ENCODE peak calls at places on chromosomes 3 and 15, in four cellular contexts. One of them, this sample, is unnamed.

GRCh38 chr15:57626713-57627440 is 35.2 kb downstream of the MYZAP start:
- DNase-seq in H1: no peak
- DNase-seq in mesendoderm: no peak
- DNase-seq in IMR-90: no peak
- DNase-seq in this sample: no peak

GRCh38 chr3:57923101-57923500 is 85.1 kb upstream of the FLNB start:
- DNase-seq in H1: no peak
- DNase-seq in mesendoderm: no peak
- DNase-seq in IMR-90: no peak
- DNase-seq in this sample: no peak

GRCh38 chr3:188974856-188975611 is 196.7 kb upstream of the TPRG1 start:
- DNase-seq in H1: no peak
- DNase-seq in mesendoderm: no peak
- DNase-seq in IMR-90: peak
- DNase-seq in this sample: no peak

GRCh38 chr3:98817546-98817945 is 54.4 kb downstream of the ST3GAL6 start:
- DNase-seq in H1: no peak
- DNase-seq in mesendoderm: peak
- DNase-seq in IMR-90: peak
- DNase-seq in this sample: no peak

GRCh38 chr3:52532838-52533622 is 627 bp downstream of the NT5DC2 start:
- DNase-seq in H1: peak
- DNase-seq in mesendoderm: peak
- DNase-seq in IMR-90: no peak
- DNase-seq in this sample: peak

GRCh38 chr3:134810052-134810435 is 15.0 kb downstream of the EPHB1 start:
- DNase-seq in H1: no peak
- DNase-seq in mesendoderm: peak
- DNase-seq in IMR-90: no peak
- DNase-seq in this sample: peak

GRCh38 chr3:2156244-2156847 is 57.7 kb downstream of the CNTN4 start:
- DNase-seq in H1: peak
- DNase-seq in mesendoderm: peak
- DNase-seq in IMR-90: no peak
- DNase-seq in this sample: peak

GRCh38 chr3:133547432-133548041 is 25.9 kb upstream of the CDV3 start:
- DNase-seq in H1: no peak
- DNase-seq in mesendoderm: peak
- DNase-seq in IMR-90: peak
- DNase-seq in this sample: peak

DNA sequence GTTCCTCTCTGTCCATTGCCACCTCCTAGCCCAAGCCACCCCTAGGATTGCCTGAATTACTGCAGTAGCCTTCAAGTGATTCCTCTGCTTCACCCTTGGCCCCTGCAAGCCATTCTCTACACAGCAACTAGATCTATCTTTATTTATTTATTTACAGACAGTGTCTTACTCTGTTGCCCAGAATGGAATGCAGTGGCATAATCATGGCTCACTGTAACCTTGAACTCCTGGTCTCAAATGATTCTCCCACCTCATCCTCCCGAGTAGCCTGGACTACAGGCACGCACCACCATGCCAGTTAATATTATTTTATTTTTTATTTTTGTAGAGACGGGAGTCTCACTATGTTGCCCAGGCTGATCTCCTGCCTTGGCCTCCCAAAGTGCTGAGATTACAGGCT is 1.9 kb upstream of the JAGN1 start:
- DNase-seq in H1: no peak
- DNase-seq in mesendoderm: no peak
- DNase-seq in IMR-90: no peak
- DNase-seq in this sample: no peak
- H4K5ac ChIP-seq in H1: no peak
- H4K5ac ChIP-seq in mesendoderm: no peak
- H4K5ac ChIP-seq in IMR-90: no peak
- H4K5ac ChIP-seq in this sample: no peak

GRCh38 chr15:70246623-70247200 is 149.0 kb upstream of the TLE3 start:
- DNase-seq in H1: no peak
- DNase-seq in mesendoderm: no peak
- DNase-seq in IMR-90: no peak
- DNase-seq in this sample: no peak
- H2AK5ac ChIP-seq in H1: no peak
- H2AK5ac ChIP-seq in mesendoderm: no peak
- H2AK5ac ChIP-seq in IMR-90: no peak
- H2AK5ac ChIP-seq in this sample: no peak

DNA sequence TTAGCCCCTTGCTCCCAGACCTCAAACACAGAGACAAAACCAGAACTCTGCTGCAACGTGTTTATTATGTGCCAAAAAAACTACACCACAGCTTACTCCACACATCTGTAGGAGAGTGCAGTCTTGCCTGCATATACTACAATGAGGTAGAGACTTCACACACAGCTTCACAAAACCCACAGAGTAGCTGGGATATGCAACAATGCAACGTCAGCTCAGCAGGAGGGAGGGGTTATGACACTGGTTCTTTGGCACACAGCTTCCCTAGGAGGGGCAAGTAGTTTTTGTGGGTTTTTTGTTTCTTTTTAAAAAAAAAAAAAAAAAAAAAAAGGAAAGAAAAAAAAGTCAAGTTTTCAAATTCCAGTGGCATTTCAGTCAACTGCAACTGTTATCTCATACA is 2.9 kb upstream of the RPS17 start:
- DNase-seq in H1: no peak
- DNase-seq in mesendoderm: peak
- DNase-seq in IMR-90: peak
- DNase-seq in this sample: peak
- H3K4me2 ChIP-seq in H1: peak
- H3K4me2 ChIP-seq in mesendoderm: no peak
- H3K4me2 ChIP-seq in IMR-90: peak
- H3K4me2 ChIP-seq in this sample: peak

DNA sequence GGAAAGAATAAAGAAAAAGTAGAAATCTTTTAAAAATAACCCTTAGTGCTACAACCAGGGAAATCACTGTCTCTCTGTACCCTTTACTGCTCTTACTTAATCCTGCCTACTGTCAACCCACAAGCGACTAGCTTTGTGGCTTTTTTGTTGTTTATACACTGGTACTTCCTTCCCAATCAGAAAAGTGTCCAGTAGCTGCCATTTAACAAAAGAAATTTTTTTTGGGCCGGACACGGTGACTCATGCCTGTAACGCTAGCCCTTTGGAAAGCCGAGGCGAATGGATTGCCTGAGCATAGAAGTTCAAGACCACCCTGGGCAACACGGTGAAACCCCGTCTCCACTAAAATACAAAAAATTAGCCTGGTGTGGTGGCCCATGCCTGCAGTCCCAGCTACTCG is 13.8 kb upstream of the FAM219B start:
- DNase-seq in H1: no peak
- DNase-seq in mesendoderm: no peak
- DNase-seq in IMR-90: no peak
- DNase-seq in this sample: no peak
- H4K5ac ChIP-seq in H1: no peak
- H4K5ac ChIP-seq in mesendoderm: no peak
- H4K5ac ChIP-seq in IMR-90: no peak
- H4K5ac ChIP-seq in this sample: no peak

GRCh38 chr3:114624047-114624445 is 330.2 kb downstream of the TIGIT start:
- DNase-seq in H1: no peak
- DNase-seq in mesendoderm: no peak
- DNase-seq in IMR-90: peak
- DNase-seq in this sample: no peak

GRCh38 chr3:114622001-114622400 is 328.2 kb downstream of the TIGIT start:
- DNase-seq in H1: no peak
- DNase-seq in mesendoderm: no peak
- DNase-seq in IMR-90: peak
- DNase-seq in this sample: no peak

GRCh38 chr3:114626751-114627150 is 332.9 kb downstream of the TIGIT start:
- DNase-seq in H1: no peak
- DNase-seq in mesendoderm: no peak
- DNase-seq in IMR-90: peak
- DNase-seq in this sample: no peak

GRCh38 chr3:114623420-114624046 is 329.7 kb downstream of the TIGIT start:
- DNase-seq in H1: no peak
- DNase-seq in mesendoderm: no peak
- DNase-seq in IMR-90: no peak
- DNase-seq in this sample: no peak

DNA sequence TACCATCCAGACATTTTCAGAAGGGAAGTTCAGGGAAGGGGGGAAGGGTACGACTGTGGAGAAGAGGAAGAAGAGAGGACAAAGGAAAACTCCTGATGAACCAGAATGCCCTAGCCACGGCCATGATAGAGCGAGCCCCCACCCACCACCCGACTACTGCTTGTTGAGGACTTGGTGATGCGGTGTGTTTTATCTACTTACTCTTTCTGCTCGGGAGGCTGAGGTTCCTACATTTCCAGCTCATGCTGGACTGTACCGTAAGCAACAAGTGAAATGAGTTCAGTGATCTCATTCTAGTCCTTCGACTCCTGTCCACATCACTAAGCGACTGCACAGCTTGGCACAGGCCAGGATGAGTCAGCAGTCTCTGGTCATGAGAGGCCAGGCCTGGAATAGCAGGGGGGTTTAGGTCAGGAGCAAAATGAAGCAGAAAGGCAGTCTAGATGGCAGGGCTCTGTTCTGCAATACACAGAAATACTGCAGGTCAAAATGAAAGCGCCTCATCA is 330.9 kb downstream of the TIGIT start:
- DNase-seq in H1: no peak
- DNase-seq in mesendoderm: peak
- DNase-seq in IMR-90: peak
- DNase-seq in this sample: peak
- H2AK5ac ChIP-seq in H1: no peak
- H2AK5ac ChIP-seq in mesendoderm: no peak
- H2AK5ac ChIP-seq in IMR-90: peak
- H2AK5ac ChIP-seq in this sample: no peak

DNA sequence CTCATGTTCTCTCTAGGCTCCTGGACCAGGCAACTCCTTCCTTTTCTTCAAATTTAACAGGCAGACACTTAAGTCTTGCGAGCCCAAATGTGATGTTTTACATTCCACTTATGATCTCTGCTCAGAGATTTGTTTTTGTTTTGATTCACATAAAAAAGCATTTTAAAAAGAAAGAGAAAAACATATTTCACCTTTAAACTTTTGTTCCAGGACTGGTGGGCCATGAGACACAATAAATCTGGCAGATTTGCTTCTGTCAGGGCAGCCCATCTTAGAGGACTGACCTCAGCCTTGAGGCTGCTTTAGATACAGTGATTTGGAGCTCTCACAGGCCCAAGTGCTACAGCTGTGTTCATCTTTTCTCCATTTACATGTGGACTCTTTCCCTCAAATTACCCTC is 52.0 kb downstream of the CMSS1 start:
- DNase-seq in H1: no peak
- DNase-seq in mesendoderm: no peak
- DNase-seq in IMR-90: no peak
- DNase-seq in this sample: no peak
- H3K4me2 ChIP-seq in H1: no peak
- H3K4me2 ChIP-seq in mesendoderm: no peak
- H3K4me2 ChIP-seq in IMR-90: peak
- H3K4me2 ChIP-seq in this sample: no peak

This sample was measured in H9.